ENCODE peak calls at places on chromosomes 5 and 9, in four cellular contexts. F, A, Y and N are unnamed samples. For H3K27me3, the result is how much of the 10 kb centered on the place peaks cover.

GRCh38 chr5:172940242-172941066 is 18.8 kb upstream of the RPL26L1 start:
- DNase-seq in F (no peak), A (no peak), Y (no peak), N (no peak)

GRCh38 chr5:150021491-150022162 is 21.1 kb downstream of the HMGXB3 start:
- DNase-seq in F (peak), A (no peak), Y (no peak), N (no peak)

GRCh38 chr5:124670672-124671592 is 75.5 kb downstream of the ZNF608 start:
- DNase-seq in F (no peak), A (no peak), Y (no peak), N (no peak)

GRCh38 chr5:127589309-127590036 is 59.4 kb upstream of the CTXN3 start:
- DNase-seq in F (no peak), A (no peak), Y (no peak), N (no peak)

GRCh38 chr9:4530375-4530774 is 40.1 kb downstream of the SLC1A1 start:
- DNase-seq in F (no peak), A (no peak), Y (no peak), N (no peak)

GRCh38 chr5:95631265-95631957 is 11.5 kb downstream of the GPR150 start:
- DNase-seq in F (no peak), A (no peak), Y (no peak), N (no peak)

GRCh38 chr9:8857330-8858249 is 1058.0 kb upstream of the DMAC1 start:
- DNase-seq in F (peak), A (peak), Y (peak), N (peak)

GRCh38 chr9:93672622-93673270 is 96.4 kb downstream of the PHF2 start:
- DNase-seq in F (peak), A (no peak), Y (no peak), N (peak)

GRCh38 chr9:134793281-134793680 is 87.3 kb upstream of the FCN2 start:
- DNase-seq in F (no peak), A (no peak), Y (no peak), N (no peak)

GRCh38 chr5:122999947-123000563 is 36.5 kb downstream of the PPIC start:
- DNase-seq in F (peak), A (peak), Y (peak), N (no peak)

GRCh38 chr5:7856855-7857254 is 5.9 kb upstream of the CFAP90 start:
- DNase-seq in F (peak), A (peak), Y (peak), N (peak)

GRCh38 chr5:28400076-28400475 is 1361.7 kb upstream of the CDH9 start:
- DNase-seq in F (no peak), A (peak), Y (no peak), N (no peak)

GRCh38 chr5:11719888-11720481 is 184.3 kb downstream of the CTNND2 start:
- DNase-seq in F (peak), A (peak), Y (peak), N (peak)

GRCh38 chr5:177483042-177483441 is 9.6 kb upstream of the DBN1 start:
- DNase-seq in F (no peak), A (no peak), Y (no peak), N (no peak)

GRCh38 chr5:180068519-180069090 is 3.0 kb downstream of the RNF130 start:
- DNase-seq in F (no peak), A (no peak), Y (no peak), N (no peak)
- H3K4me3 ChIP-seq in F (no peak), A (peak), Y (no peak), N (no peak)

DNA sequence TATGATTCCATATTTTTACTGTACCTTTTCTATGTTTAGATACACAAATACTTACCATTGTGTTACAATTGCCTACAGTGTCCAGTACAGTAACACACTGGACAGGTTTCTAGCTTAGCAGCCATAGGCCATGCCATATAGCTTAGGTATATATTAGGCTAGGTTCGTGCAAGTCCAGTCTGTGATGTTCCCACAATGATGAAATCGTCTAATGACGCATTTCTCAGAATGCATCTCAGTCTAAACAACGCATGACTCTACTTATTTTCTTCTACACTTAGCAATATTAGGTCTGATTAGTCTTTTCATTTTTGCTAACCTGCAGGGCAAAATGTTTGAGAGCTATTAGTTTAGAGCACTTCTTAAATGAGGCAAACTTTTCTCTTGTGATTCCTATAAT is 22.7 kb downstream of the OR2S2 start:
- DNase-seq in F (no peak), A (no peak), Y (no peak), N (no peak)
- H3K27ac ChIP-seq in F (no peak), A (no peak), Y (no peak), N (no peak)

DNA sequence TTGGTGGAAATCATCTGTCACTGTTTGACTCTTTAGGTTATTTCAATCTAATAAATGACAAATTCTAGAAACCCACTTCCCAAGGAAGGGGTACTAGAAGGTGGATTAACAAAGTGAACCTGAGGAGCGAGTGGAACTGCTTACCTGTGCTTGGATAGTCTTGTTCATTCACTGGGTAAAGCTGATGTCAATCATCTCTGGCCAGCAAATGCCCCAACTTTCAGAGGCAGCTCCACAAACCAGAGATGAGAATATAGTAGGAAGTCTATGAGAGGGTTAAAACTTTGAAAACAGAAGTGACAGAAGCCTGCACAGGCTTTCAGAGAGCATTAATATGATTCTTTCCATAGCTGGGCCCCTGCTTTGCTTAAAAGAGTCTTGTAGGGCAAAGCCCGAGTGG is 7.3 kb upstream of the FOXE1 start:
- DNase-seq in F (no peak), A (no peak), Y (no peak), N (no peak)
- H3K27me3 ChIP-seq in F (under half), A (half or more), Y (half or more), N (under half)

GRCh38 chr9:75667155-75667554 is 223.3 kb upstream of the PCSK5 start:
- DNase-seq in F (no peak), A (no peak), Y (no peak), N (no peak)
- H3K4me3 ChIP-seq in F (no peak), A (no peak), Y (no peak), N (no peak)

GRCh38 chr5:157366741-157367684 is 93.0 kb upstream of the NIPAL4 start:
- DNase-seq in F (no peak), A (peak), Y (no peak), N (no peak)
- H3K27ac ChIP-seq in F (no peak), A (no peak), Y (no peak), N (no peak)

GRCh38 chr5:140055152-140055551 is 12.1 kb upstream of the NRG2 start:
- DNase-seq in F (no peak), A (no peak), Y (no peak), N (peak)
- H3K27me3 ChIP-seq in F (under half), A (half or more), Y (under half), N (under half)

GRCh38 chr5:56175465-56175864 is 57.7 kb downstream of the ANKRD55 start:
- DNase-seq in F (no peak), A (peak), Y (no peak), N (no peak)
- H3K4me3 ChIP-seq in F (no peak), A (no peak), Y (no peak), N (no peak)

DNA sequence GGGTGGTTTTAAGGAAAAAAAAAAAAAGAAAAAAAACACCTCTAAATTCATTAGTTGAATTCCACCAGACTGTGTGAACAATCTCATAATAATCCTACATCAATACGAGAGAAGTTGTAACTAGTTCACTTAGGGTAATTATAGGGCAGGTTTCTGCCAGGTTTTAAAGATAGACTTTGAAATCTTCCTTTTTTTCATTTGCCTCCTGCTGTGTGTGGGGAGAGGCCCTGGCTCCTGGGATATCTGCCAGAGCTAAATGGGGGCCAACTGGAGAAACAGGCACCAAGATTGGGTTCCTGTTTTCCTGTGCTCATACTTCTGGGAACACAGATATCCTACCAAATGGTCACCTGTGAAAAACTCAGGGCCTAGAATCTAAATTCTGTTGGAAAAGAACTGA is 42.3 kb downstream of the SH3RF2 start:
- DNase-seq in F (peak), A (no peak), Y (no peak), N (no peak)
- H3K27ac ChIP-seq in F (peak), A (no peak), Y (no peak), N (no peak)